ENCODE peak calls at places on chromosomes 12 and 14, in six cellular contexts. One of them, this sample, is unnamed.

GRCh38 chr14:43438056-43438455 is 1069.0 kb downstream of the FSCB start:
- DNase-seq in PC-3: no peak
- DNase-seq in hepatocyte: no peak
- DNase-seq in OCI-LY7: no peak
- DNase-seq in SK-N-SH: no peak
- DNase-seq in HCT116: no peak
- DNase-seq in this sample: no peak

GRCh38 chr14:71248204-71248603 is 340.9 kb downstream of the PCNX1 start:
- DNase-seq in PC-3: peak; percentile 71
- DNase-seq in hepatocyte: no peak
- DNase-seq in OCI-LY7: no peak
- DNase-seq in SK-N-SH: no peak
- DNase-seq in HCT116: no peak
- DNase-seq in this sample: no peak

GRCh38 chr12:121657305-121658008 is 12.0 kb downstream of the MORN3 start:
- DNase-seq in PC-3: peak; percentile 12
- DNase-seq in hepatocyte: no peak
- DNase-seq in OCI-LY7: no peak
- DNase-seq in SK-N-SH: no peak
- DNase-seq in HCT116: no peak
- DNase-seq in this sample: no peak

GRCh38 chr12:6766651-6767300 is 613 bp downstream of the PTMS start:
- DNase-seq in PC-3: peak; percentile 68
- DNase-seq in hepatocyte: peak; percentile 93
- DNase-seq in OCI-LY7: peak; percentile 76
- DNase-seq in SK-N-SH: peak; percentile 86
- DNase-seq in HCT116: no peak
- DNase-seq in this sample: peak; percentile 89

GRCh38 chr12:92036771-92037453 is 108.7 kb downstream of the BTG1 start:
- DNase-seq in PC-3: no peak
- DNase-seq in hepatocyte: peak; percentile 37
- DNase-seq in OCI-LY7: no peak
- DNase-seq in SK-N-SH: no peak
- DNase-seq in HCT116: no peak
- DNase-seq in this sample: no peak

GRCh38 chr14:21498540-21499526 is 12.3 kb downstream of the METTL3 start:
- DNase-seq in PC-3: peak; percentile 65
- DNase-seq in hepatocyte: peak; percentile 76
- DNase-seq in OCI-LY7: peak; percentile 80
- DNase-seq in SK-N-SH: peak; percentile 51
- DNase-seq in HCT116: peak; percentile 28
- DNase-seq in this sample: peak; percentile 85

GRCh38 chr14:32633214-32633864 is 304.2 kb downstream of the AKAP6 start:
- DNase-seq in PC-3: no peak
- DNase-seq in hepatocyte: no peak
- DNase-seq in OCI-LY7: no peak
- DNase-seq in SK-N-SH: no peak
- DNase-seq in HCT116: no peak
- DNase-seq in this sample: peak; percentile 45

GRCh38 chr14:100121643-100122480 is 37.6 kb downstream of the DEGS2 start:
- DNase-seq in PC-3: no peak
- DNase-seq in hepatocyte: no peak
- DNase-seq in OCI-LY7: no peak
- DNase-seq in SK-N-SH: no peak
- DNase-seq in HCT116: no peak
- DNase-seq in this sample: no peak

GRCh38 chr14:104891121-104891551 is 26.1 kb downstream of the CEP170B start:
- DNase-seq in PC-3: no peak
- DNase-seq in hepatocyte: peak; percentile 3
- DNase-seq in OCI-LY7: no peak
- DNase-seq in SK-N-SH: no peak
- DNase-seq in HCT116: no peak
- DNase-seq in this sample: no peak

GRCh38 chr12:388547-389137 is 478 bp downstream of the KDM5A start:
- DNase-seq in PC-3: peak; percentile 15
- DNase-seq in hepatocyte: peak; percentile 30
- DNase-seq in OCI-LY7: peak; percentile 75
- DNase-seq in SK-N-SH: no peak
- DNase-seq in HCT116: no peak
- DNase-seq in this sample: peak; percentile 74

GRCh38 chr14:43677581-43677980 is 829.5 kb downstream of the FSCB start:
- DNase-seq in PC-3: no peak
- DNase-seq in hepatocyte: no peak
- DNase-seq in OCI-LY7: no peak
- DNase-seq in SK-N-SH: no peak
- DNase-seq in HCT116: no peak
- DNase-seq in this sample: no peak

GRCh38 chr12:64522316-64522715 is 70.4 kb downstream of the TBK1 start:
- DNase-seq in PC-3: no peak
- DNase-seq in hepatocyte: no peak
- DNase-seq in OCI-LY7: no peak
- DNase-seq in SK-N-SH: no peak
- DNase-seq in HCT116: no peak
- DNase-seq in this sample: no peak

GRCh38 chr12:63805704-63806672 is 26.3 kb downstream of the RXYLT1 start:
- DNase-seq in PC-3: peak; percentile 65
- DNase-seq in hepatocyte: no peak
- DNase-seq in OCI-LY7: no peak
- DNase-seq in SK-N-SH: no peak
- DNase-seq in HCT116: no peak
- DNase-seq in this sample: no peak

GRCh38 chr14:22163051-22163450 is 426.0 kb downstream of the DAD1 start:
- DNase-seq in PC-3: peak; percentile 46
- DNase-seq in hepatocyte: peak; percentile 38
- DNase-seq in OCI-LY7: peak; percentile 12
- DNase-seq in SK-N-SH: no peak
- DNase-seq in HCT116: no peak
- DNase-seq in this sample: peak; percentile 20

GRCh38 chr14:100015251-100015655 is 50.0 kb upstream of the EVL start:
- DNase-seq in PC-3: no peak
- DNase-seq in hepatocyte: peak; percentile 53
- DNase-seq in OCI-LY7: peak; percentile 22
- DNase-seq in SK-N-SH: no peak
- DNase-seq in HCT116: no peak
- DNase-seq in this sample: no peak

DNA sequence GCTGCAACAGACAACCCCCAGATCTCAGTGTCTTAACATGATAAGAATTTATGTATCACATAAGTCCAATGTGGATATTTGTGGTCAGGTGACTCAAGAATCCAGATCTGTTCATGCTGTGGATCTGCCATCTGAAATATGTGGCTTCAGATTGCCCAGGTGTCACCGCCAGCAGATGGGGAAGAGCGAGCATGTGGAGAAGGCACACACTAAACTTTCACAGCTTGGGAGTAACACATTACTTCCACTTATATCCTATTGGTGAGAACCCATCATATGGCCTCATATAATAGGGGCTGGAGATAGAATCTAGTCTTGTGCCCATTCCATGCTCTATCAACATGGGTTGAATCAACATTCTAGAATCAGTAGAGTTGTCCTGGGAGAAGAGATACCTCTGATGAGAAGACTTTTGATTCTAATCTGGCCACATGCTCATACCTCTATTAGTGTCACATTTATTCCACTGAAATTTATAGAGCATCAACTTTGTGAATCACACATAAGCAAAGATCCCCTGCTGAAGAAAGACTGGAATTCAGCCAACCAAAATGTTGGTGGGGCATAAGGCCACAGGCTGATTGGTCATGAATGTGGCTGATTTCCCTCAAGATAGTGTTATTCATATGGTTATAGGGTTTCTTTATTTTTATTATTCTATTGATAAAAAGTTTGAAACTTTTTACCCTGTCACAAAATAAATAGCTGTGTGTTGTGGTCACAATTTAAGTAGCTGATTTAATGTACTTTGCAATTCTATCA is 6.0 kb upstream of the CALCOCO1 start:
- DNase-seq in PC-3: peak; percentile 74
- DNase-seq in hepatocyte: no peak
- DNase-seq in OCI-LY7: no peak
- DNase-seq in SK-N-SH: no peak
- DNase-seq in HCT116: no peak
- DNase-seq in this sample: no peak
- TF ChIP-seq EZH2phosphoT487 in PC-3: no peak
- TF ChIP-seq EZH2phosphoT487 in hepatocyte: no peak
- TF ChIP-seq EZH2phosphoT487 in OCI-LY7: no peak
- TF ChIP-seq EZH2phosphoT487 in SK-N-SH: no peak
- TF ChIP-seq EZH2phosphoT487 in HCT116: no peak
- TF ChIP-seq EZH2phosphoT487 in this sample: no peak

DNA sequence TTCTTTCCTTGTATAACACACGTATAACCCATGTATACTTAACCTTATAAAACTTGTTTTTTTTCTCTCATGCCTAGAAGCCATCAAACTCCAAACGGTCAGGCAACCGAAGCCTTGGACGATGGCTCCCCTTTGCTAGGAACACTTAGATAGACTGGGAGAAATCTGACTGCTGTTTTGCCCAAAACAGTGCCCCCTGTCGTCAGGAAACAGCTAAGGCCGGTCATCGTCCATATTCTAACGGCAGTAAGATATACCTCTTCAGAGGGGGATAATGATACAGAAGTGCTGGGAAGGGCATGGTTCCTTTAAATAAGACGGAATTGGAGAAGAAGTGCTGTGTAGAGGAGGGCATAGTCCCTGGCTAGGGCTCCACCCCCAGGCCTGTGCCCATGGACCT is 130.5 kb downstream of the SLC41A2 start:
- DNase-seq in PC-3: peak; percentile 35
- DNase-seq in hepatocyte: no peak
- DNase-seq in OCI-LY7: no peak
- DNase-seq in SK-N-SH: no peak
- DNase-seq in HCT116: no peak
- DNase-seq in this sample: peak; percentile 29
- TF ChIP-seq EZH2phosphoT487 in PC-3: no peak
- TF ChIP-seq EZH2phosphoT487 in hepatocyte: no peak
- TF ChIP-seq EZH2phosphoT487 in OCI-LY7: no peak
- TF ChIP-seq EZH2phosphoT487 in SK-N-SH: no peak
- TF ChIP-seq EZH2phosphoT487 in HCT116: no peak
- TF ChIP-seq EZH2phosphoT487 in this sample: no peak

GRCh38 chr14:102822311-102822863 is 45.1 kb downstream of the TRAF3 start:
- DNase-seq in PC-3: peak; percentile 28
- DNase-seq in hepatocyte: no peak
- DNase-seq in OCI-LY7: no peak
- DNase-seq in SK-N-SH: no peak
- DNase-seq in HCT116: no peak
- DNase-seq in this sample: no peak
- TF ChIP-seq EZH2phosphoT487 in PC-3: no peak
- TF ChIP-seq EZH2phosphoT487 in hepatocyte: no peak
- TF ChIP-seq EZH2phosphoT487 in OCI-LY7: no peak
- TF ChIP-seq EZH2phosphoT487 in SK-N-SH: no peak
- TF ChIP-seq EZH2phosphoT487 in HCT116: no peak
- TF ChIP-seq EZH2phosphoT487 in this sample: no peak

DNA sequence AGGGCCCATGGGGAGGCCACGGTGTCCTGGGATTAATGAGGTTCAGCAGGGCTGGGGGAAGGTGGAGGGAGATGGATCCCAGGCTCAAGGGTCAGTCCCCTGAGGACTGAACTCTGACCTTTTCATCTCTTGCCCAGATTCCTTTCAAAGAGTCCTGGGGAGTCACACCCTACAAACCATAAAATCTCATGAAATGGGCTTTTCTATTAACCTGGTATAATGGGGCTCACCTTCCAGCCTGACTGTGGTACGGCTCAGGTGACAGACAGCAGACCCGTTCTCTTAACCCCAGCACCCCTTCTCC is 268.2 kb downstream of the ADGRD1 start:
- DNase-seq in PC-3: no peak
- DNase-seq in hepatocyte: no peak
- DNase-seq in OCI-LY7: no peak
- DNase-seq in SK-N-SH: no peak
- DNase-seq in HCT116: no peak
- DNase-seq in this sample: peak; percentile 59
- TF ChIP-seq EZH2phosphoT487 in PC-3: no peak
- TF ChIP-seq EZH2phosphoT487 in hepatocyte: no peak
- TF ChIP-seq EZH2phosphoT487 in OCI-LY7: no peak
- TF ChIP-seq EZH2phosphoT487 in SK-N-SH: no peak
- TF ChIP-seq EZH2phosphoT487 in HCT116: no peak
- TF ChIP-seq EZH2phosphoT487 in this sample: no peak

GRCh38 chr12:55705802-55706402 is 1.8 kb downstream of the ITGA7 start:
- DNase-seq in PC-3: no peak
- DNase-seq in hepatocyte: no peak
- DNase-seq in OCI-LY7: peak; percentile 63
- DNase-seq in SK-N-SH: no peak
- DNase-seq in HCT116: no peak
- DNase-seq in this sample: peak; percentile 54
- TF ChIP-seq EZH2phosphoT487 in PC-3: no peak
- TF ChIP-seq EZH2phosphoT487 in hepatocyte: no peak
- TF ChIP-seq EZH2phosphoT487 in OCI-LY7: no peak
- TF ChIP-seq EZH2phosphoT487 in SK-N-SH: no peak
- TF ChIP-seq EZH2phosphoT487 in HCT116: no peak
- TF ChIP-seq EZH2phosphoT487 in this sample: no peak